ENCODE peak calls at places on chromosome 12, in six cellular contexts. F is NCI-H1092; V is AG10803; M is HS-5; A is NCI-H774; G is activated CD4-positive, alpha-beta T cell treated with anti-CD3 and anti-CD28 coated beads, Interleukin-2, amount 50 U/mL, for 48 hours. C is an unnamed sample.

GRCh38 chr12:26121841-26122680 is 2.8 kb downstream of the BHLHE41 start:
- DNase-seq in M (no peak), V (peak; percentile 31), F (no peak), G (peak; percentile 28), A (peak; percentile 36), C (no peak)

GRCh38 chr12:123519151-123520001 is 14.1 kb downstream of the RILPL1 start:
- DNase-seq in M (no peak), F (no peak), A (no peak), G (peak; percentile 11), V (peak; percentile 79), C (peak; percentile 42)

GRCh38 chr12:25743679-25744078 is 190.6 kb upstream of the LMNTD1 start:
- DNase-seq in V (peak; percentile 25), M (no peak), G (no peak), A (no peak), F (no peak), C (no peak)

GRCh38 chr12:19515179-19515578 is 75.9 kb downstream of the AEBP2 start:
- DNase-seq in F (no peak), G (no peak), A (no peak), V (no peak), M (no peak), C (no peak)

GRCh38 chr12:121916719-121917118 is 1.7 kb upstream of the CFAP251 start:
- DNase-seq in G (no peak), V (peak; percentile 48), M (no peak), F (no peak), A (no peak), C (no peak)

GRCh38 chr12:131117438-131118245 is 163.9 kb downstream of the ADGRD1 start:
- DNase-seq in F (no peak), M (no peak), G (no peak), A (no peak), V (no peak), C (no peak)

GRCh38 chr12:109720152-109720855 is 6.7 kb downstream of the FAM222A start:
- DNase-seq in G (no peak), A (no peak), F (peak; percentile 36), V (no peak), M (no peak), C (no peak)

GRCh38 chr12:105725054-105725453 is 394.6 kb downstream of the C12orf75 start:
- DNase-seq in V (peak; percentile 88), F (no peak), M (no peak), A (no peak), G (no peak), C (no peak)

GRCh38 chr12:175250-175649 is 38.7 kb downstream of the SLC6A12 start:
- DNase-seq in V (no peak), F (peak; percentile 45), G (no peak), M (no peak), A (no peak), C (no peak)

GRCh38 chr12:50564240-50564947 is 59.6 kb downstream of the DIP2B start:
- DNase-seq in A (no peak), V (peak; percentile 24), M (no peak), F (no peak), G (no peak), C (no peak)

GRCh38 chr12:11134300-11134699 is at the start of gene TAS2R30:
- DNase-seq in M (no peak), A (no peak), F (no peak), V (peak; percentile 18), G (no peak), C (no peak)

GRCh38 chr12:57456737-57457490 is 1.8 kb downstream of the INHBE start:
- DNase-seq in A (no peak), V (no peak), G (no peak), M (no peak), F (no peak), C (no peak)

GRCh38 chr12:85057370-85057963 is 21.3 kb downstream of the LRRIQ1 start:
- DNase-seq in M (no peak), G (peak; percentile 22), A (peak; percentile 48), V (peak; percentile 53), F (no peak), C (no peak)

GRCh38 chr12:30026621-30027234 is 243.0 kb upstream of the TMTC1 start:
- DNase-seq in G (no peak), A (no peak), F (no peak), M (peak; percentile 90), V (peak; percentile 64), C (peak; percentile 44)

GRCh38 chr12:117660896-117661295 is 299.5 kb upstream of the NOS1 start:
- DNase-seq in M (no peak), A (no peak), G (no peak), F (no peak), V (no peak), C (no peak)

GRCh38 chr12:77720258-77720657 is 110.4 kb upstream of the NAV3 start:
- DNase-seq in M (no peak), G (no peak), F (no peak), A (no peak), V (no peak), C (no peak)

GRCh38 chr12:92370828-92371227 is 225.2 kb upstream of the BTG1 start:
- DNase-seq in A (no peak), V (no peak), F (no peak), M (no peak), G (no peak), C (no peak)

GRCh38 chr12:3454780-3455179 is 36.2 kb upstream of the PRMT8 start:
- DNase-seq in V (no peak), A (no peak), G (no peak), F (no peak), M (no peak), C (no peak)

GRCh38 chr12:14845350-14845750 is 2.0 kb upstream of the ART4 start:
- DNase-seq in A (peak; percentile 11), V (peak; percentile 53), F (peak; percentile 32), M (no peak), G (peak; percentile 46), C (no peak)

GRCh38 chr12:50932787-50933280 is 19.5 kb upstream of the HIGD1C start:
- DNase-seq in V (no peak), G (no peak), M (no peak), A (no peak), F (no peak), C (no peak)

GRCh38 chr12:58310828-58311273 is 369.5 kb downstream of the ATP23 start:
- DNase-seq in G (no peak), F (no peak), A (no peak), M (peak; percentile 97), V (peak; percentile 99), C (peak; percentile 98)

GRCh38 chr12:34389378-34390170 is 367.3 kb downstream of the ALG10 start:
- DNase-seq in F (no peak), M (no peak), V (no peak), A (no peak), G (no peak), C (no peak)

GRCh38 chr12:15788266-15789214 is 648 bp downstream of the EPS8 start:
- DNase-seq in M (no peak), G (peak; percentile 37), V (peak; percentile 52), F (peak; percentile 52), A (no peak), C (no peak)

GRCh38 chr12:45731376-45731775 is 1.9 kb downstream of the ARID2 start:
- DNase-seq in G (no peak), M (no peak), A (no peak), V (no peak), F (no peak), C (no peak)

GRCh38 chr12:122668268-122668667 is 34.9 kb downstream of the HCAR2 start:
- DNase-seq in G (no peak), V (no peak), M (no peak), F (no peak), A (no peak), C (no peak)

GRCh38 chr12:52615912-52616311 is 2.4 kb downstream of the KRT73 start:
- DNase-seq in F (no peak), A (no peak), V (no peak), M (no peak), G (no peak), C (no peak)